ENCODE peak calls at places on chromosomes 12 and 14, in four cellular contexts. D is right atrium auricular region, C is tibial artery, F is Panc1. G is an unnamed sample.
A peak's percentile ranks its signal among the peaks of the same experiment; 100 is the strongest.

GRCh38 chr12:103043531-103044445 is 86.3 kb downstream of the ASCL1 start:
- DNase-seq in C (no peak), D (no peak), F (no peak), G (no peak)

GRCh38 chr12:69873429-69873828 is 48.4 kb downstream of the MYRFL start:
- DNase-seq in C (no peak), D (no peak), F (no peak), G (no peak)

GRCh38 chr12:95615735-95616134 is 64.5 kb upstream of the USP44 start:
- DNase-seq in F (no peak), D (no peak), C (no peak), G (no peak)

GRCh38 chr12:105321125-105321524 is 9.4 kb upstream of the C12orf75 start:
- DNase-seq in C (no peak), D (no peak), F (no peak), G (no peak)

GRCh38 chr14:96581902-96582640 is 79.9 kb downstream of the PAPOLA start:
- DNase-seq in D (no peak), C (no peak), F (no peak), G (no peak)

GRCh38 chr14:99436247-99437180 is 44.1 kb downstream of the SETD3 start:
- DNase-seq in C (no peak), D (no peak), F (no peak), G (peak; percentile 25)

GRCh38 chr12:104604995-104605675 is 148.4 kb downstream of the CHST11 start:
- DNase-seq in C (peak; percentile 59), F (no peak), D (no peak), G (no peak)

GRCh38 chr14:92425101-92425500 is 88.5 kb upstream of the RIN3 start:
- DNase-seq in F (no peak), C (no peak), D (no peak), G (no peak)

GRCh38 chr14:77151245-77151644 is 9.7 kb upstream of the ZDHHC22 start:
- DNase-seq in C (no peak), F (no peak), D (no peak), G (no peak)

GRCh38 chr14:101122855-101123129 is 219.3 kb upstream of the RTL1 start:
- DNase-seq in F (no peak), D (peak; percentile 18), C (no peak), G (no peak)

GRCh38 chr14:101506211-101506920 is 54.9 kb upstream of the DIO3 start:
- DNase-seq in C (peak; percentile 46), D (peak; percentile 56), F (no peak), G (no peak)

GRCh38 chr12:1471224-1471623 is 123.2 kb downstream of the FBXL14 start:
- DNase-seq in F (no peak), C (no peak), D (no peak), G (no peak)

GRCh38 chr14:92122351-92122677 is 545 bp downstream of the CPSF2 start:
- DNase-seq in D (no peak), C (no peak), F (no peak), G (no peak)

GRCh38 chr14:72809063-72809462 is 84.8 kb downstream of the DPF3 start:
- DNase-seq in D (no peak), C (no peak), F (no peak), G (no peak)

GRCh38 chr12:93403988-93404803 is 26.5 kb downstream of the NUDT4 start:
- DNase-seq in F (no peak), D (no peak), C (no peak), G (no peak)

GRCh38 chr14:54440870-54441868 is at the start of gene CNIH1:
- DNase-seq in C (peak; percentile 90), D (peak; percentile 84), F (peak; percentile 72), G (no peak)

GRCh38 chr12:119512772-119513497 is 80.6 kb upstream of the TMEM233 start:
- DNase-seq in C (no peak), D (no peak), F (no peak), G (no peak)

GRCh38 chr14:60254176-60254575 is 5.2 kb downstream of the PPM1A start:
- DNase-seq in C (no peak), D (no peak), F (no peak), G (no peak)

GRCh38 chr12:69985656-69986055 is 160.6 kb downstream of the MYRFL start:
- DNase-seq in D (no peak), F (no peak), C (no peak), G (no peak)

GRCh38 chr12:77256924-77257323 is 191.6 kb upstream of the E2F7 start:
- DNase-seq in C (no peak), F (no peak), D (no peak), G (no peak)

GRCh38 chr12:92814584-92814983 is 111.8 kb downstream of the PLEKHG7 start:
- DNase-seq in F (no peak), D (no peak), C (no peak), G (no peak)

GRCh38 chr12:45349911-45350310 is 134.0 kb downstream of the ANO6 start:
- DNase-seq in F (no peak), C (no peak), D (no peak), G (no peak)

GRCh38 chr12:57096099-57096572 is 7.2 kb downstream of the NAB2 start:
- DNase-seq in F (no peak), D (no peak), C (no peak), G (no peak)

GRCh38 chr12:103742349-103742784 is 98.7 kb downstream of the NT5DC3 start:
- DNase-seq in F (no peak), C (no peak), D (no peak), G (no peak)

GRCh38 chr14:76715102-76715926 is 46.0 kb upstream of the VASH1 start:
- DNase-seq in F (no peak), C (no peak), D (no peak), G (no peak)

GRCh38 chr14:59347511-59347900 is 117.7 kb downstream of the GPR135 start:
- DNase-seq in D (no peak), C (no peak), F (no peak), G (no peak)

GRCh38 chr14:23523229-23524016 is 28.1 kb downstream of the ZFHX2 start:
- DNase-seq in F (no peak), D (no peak), C (no peak), G (no peak)

GRCh38 chr14:73502017-73502619 is 11.4 kb downstream of the RIOX1 start:
- DNase-seq in D (no peak), F (no peak), C (no peak), G (no peak)

GRCh38 chr12:128385736-128386135 is 118.8 kb downstream of the TMEM132C start:
- DNase-seq in F (no peak), D (no peak), C (no peak), G (no peak)

GRCh38 chr14:79483472-79483871 is 727.8 kb downstream of the DIO2 start:
- DNase-seq in C (no peak), D (no peak), F (no peak), G (no peak)

GRCh38 chr14:85416771-85417170 is 113.2 kb upstream of the FLRT2 start:
- DNase-seq in C (no peak), D (no peak), F (peak; percentile 13), G (no peak)
- H3K4me1 ChIP-seq in C (no peaks in the 10 kb centered on the region), D (peaks cover 4% of the 10 kb centered on the region), F (no peaks in the 10 kb centered on the region), G (no peaks in the 10 kb centered on the region)

GRCh38 chr14:38400751-38401150 is 144.9 kb upstream of the CLEC14A start:
- DNase-seq in D (no peak), F (no peak), C (no peak), G (no peak)
- H3K9me3 ChIP-seq in D (no peaks in the 10 kb centered on the region), F (no peaks in the 10 kb centered on the region), C (no peaks in the 10 kb centered on the region), G (no peaks in the 10 kb centered on the region)

GRCh38 chr14:36675581-36675980 is 13.9 kb downstream of the PAX9 start:
- DNase-seq in D (no peak), F (no peak), C (no peak), G (no peak)
- H3K4me3 ChIP-seq in D (no peak overlapping the region), F (no peak overlapping the region), C (no peak overlapping the region), G (no peak overlapping the region)

GRCh38 chr12:53079226-53080117 is at the start of gene SPRYD3:
- DNase-seq in D (peak; percentile 99), C (peak; percentile 99), F (peak; percentile 78), G (peak; percentile 99)
- H3K4me1 ChIP-seq in D (peaks cover 28% of the 10 kb centered on the region), C (no peaks in the 10 kb centered on the region), F (peaks cover 3% of the 10 kb centered on the region), G (peaks cover 46% of the 10 kb centered on the region)

GRCh38 chr12:132918680-132919079 is 31.3 kb upstream of the CHFR start:
- DNase-seq in D (no peak), F (no peak), C (no peak), G (no peak)
- H3K9me3 ChIP-seq in D (peaks cover 34% of the 10 kb centered on the region), F (peaks cover 49% of the 10 kb centered on the region), C (peaks cover 76% of the 10 kb centered on the region), G (peaks cover 79% of the 10 kb centered on the region)

GRCh38 chr12:114667669-114668150 is 16.3 kb downstream of the TBX3 start:
- DNase-seq in D (no peak), C (no peak), F (no peak), G (no peak)
- H3K4me3 ChIP-seq in D (peak overlapping the region; percentile 49), C (peak overlapping the region; percentile 48), F (peak overlapping the region; percentile 44), G (peak overlapping the region; percentile 90)

GRCh38 chr12:84599539-84599938 is 313.1 kb downstream of the SLC6A15 start:
- DNase-seq in C (no peak), F (peak; percentile 46), D (no peak), G (no peak)
- H3K4me1 ChIP-seq in C (no peaks in the 10 kb centered on the region), F (no peaks in the 10 kb centered on the region), D (no peaks in the 10 kb centered on the region), G (no peaks in the 10 kb centered on the region)